ENCODE peak calls at places on chromosomes 12 and 14, in nine cellular contexts. O is stomach, Y is suprapubic skin, G is gastrocnemius medialis, F is IMR-90, J is sigmoid colon, B is A549, C is uterus, H is body of pancreas. A is an unnamed sample.

GRCh38 chr14:43687866-43688265 is 819.2 kb downstream of the FSCB start:
- DNase-seq in O (no peak), Y (no peak), G (no peak), F (peak), J (no peak), B (no peak), C (no peak), H (no peak), A (no peak)

GRCh38 chr14:89327771-89328212 is 89.2 kb downstream of the FOXN3 start:
- DNase-seq in O (no peak), Y (no peak), G (no peak), F (peak), J (no peak), B (no peak), C (no peak), H (no peak), A (no peak)

GRCh38 chr12:32091696-32092095 is 15.0 kb upstream of the BICD1 start:
- DNase-seq in O (no peak), Y (no peak), G (no peak), F (no peak), J (no peak), B (no peak), C (no peak), H (no peak), A (no peak)

GRCh38 chr14:91140672-91141071 is 26.8 kb downstream of the DGLUCY start:
- DNase-seq in O (peak), Y (no peak), G (no peak), F (no peak), J (no peak), B (peak), C (no peak), H (no peak), A (no peak)

GRCh38 chr12:66693901-66694513 is 15.1 kb upstream of the GRIP1 start:
- DNase-seq in O (no peak), Y (no peak), G (no peak), F (peak), J (no peak), B (peak), C (no peak), H (peak), A (no peak)

GRCh38 chr12:131988054-131988796 is 38.5 kb downstream of the EP400 start:
- DNase-seq in O (no peak), Y (peak), G (no peak), F (no peak), J (no peak), B (no peak), C (no peak), H (no peak), A (no peak)

GRCh38 chr12:2248901-2249381 is 196.2 kb downstream of the CACNA1C start:
- DNase-seq in O (no peak), Y (no peak), G (no peak), F (peak), J (no peak), B (no peak), C (no peak), H (no peak), A (no peak)

GRCh38 chr12:3487027-3487426 is 4.0 kb upstream of the PRMT8 start:
- DNase-seq in O (no peak), Y (no peak), G (no peak), F (no peak), J (no peak), B (no peak), C (no peak), H (no peak), A (no peak)

GRCh38 chr12:106247731-106248176 is at the start of gene CKAP4:
- DNase-seq in O (peak), Y (peak), G (peak), F (peak), J (peak), B (peak), C (peak), H (peak), A (peak)

GRCh38 chr12:122975790-122976647 is 975 bp downstream of the OGFOD2 start:
- DNase-seq in O (no peak), Y (no peak), G (no peak), F (no peak), J (no peak), B (no peak), C (peak), H (no peak), A (peak)

GRCh38 chr14:29028973-29029582 is 262.5 kb downstream of the FOXG1 start:
- DNase-seq in O (no peak), Y (no peak), G (no peak), F (peak), J (no peak), B (no peak), C (no peak), H (peak), A (no peak)

GRCh38 chr12:16347391-16348298 is at the start of gene MGST1:
- DNase-seq in O (peak), Y (peak), G (peak), F (peak), J (peak), B (peak), C (peak), H (peak), A (peak)

GRCh38 chr12:51907864-51908425 is 641 bp downstream of the ACVRL1 start:
- DNase-seq in O (no peak), Y (no peak), G (no peak), F (no peak), J (peak), B (no peak), C (no peak), H (no peak), A (no peak)

GRCh38 chr14:75182820-75183219 is 6.4 kb upstream of the TMED10 start:
- DNase-seq in O (no peak), Y (no peak), G (no peak), F (peak), J (no peak), B (no peak), C (no peak), H (peak), A (no peak)

GRCh38 chr12:112908548-112908947 is 1.8 kb downstream of the OAS1 start:
- DNase-seq in O (no peak), Y (no peak), G (no peak), F (no peak), J (no peak), B (no peak), C (no peak), H (no peak), A (no peak)

GRCh38 chr14:103528158-103528511 is 861 bp upstream of the TRMT61A start:
- DNase-seq in O (peak), Y (no peak), G (no peak), F (no peak), J (peak), B (no peak), C (no peak), H (no peak), A (no peak)

GRCh38 chr14:68328509-68328908 is 464.4 kb downstream of the ZFP36L1 start:
- DNase-seq in O (no peak), Y (no peak), G (no peak), F (no peak), J (no peak), B (no peak), C (no peak), H (no peak), A (no peak)

GRCh38 chr12:1769809-1770494 is 50.4 kb upstream of the LRTM2 start:
- DNase-seq in O (no peak), Y (no peak), G (no peak), F (peak), J (no peak), B (no peak), C (no peak), H (no peak), A (no peak)

GRCh38 chr12:13534645-13535398 is 338.3 kb downstream of the EMP1 start:
- DNase-seq in O (peak), Y (no peak), G (peak), F (peak), J (peak), B (peak), C (peak), H (peak), A (peak)

GRCh38 chr14:64786296-64787149 is 82.3 kb downstream of the PLEKHG3 start:
- DNase-seq in O (no peak), Y (no peak), G (no peak), F (peak), J (no peak), B (no peak), C (no peak), H (no peak), A (no peak)

GRCh38 chr14:101665478-101666078 is 95.9 kb upstream of the PPP2R5C start:
- DNase-seq in O (no peak), Y (no peak), G (no peak), F (peak), J (no peak), B (peak), C (peak), H (no peak), A (peak)

GRCh38 chr12:81261508-81262207 is 183.8 kb downstream of the ACSS3 start:
- DNase-seq in O (no peak), Y (no peak), G (no peak), F (no peak), J (no peak), B (no peak), C (no peak), H (no peak), A (no peak)

GRCh38 chr12:89225401-89225800 is 126.9 kb downstream of the DUSP6 start:
- DNase-seq in O (no peak), Y (no peak), G (no peak), F (peak), J (no peak), B (no peak), C (no peak), H (no peak), A (no peak)

DNA sequence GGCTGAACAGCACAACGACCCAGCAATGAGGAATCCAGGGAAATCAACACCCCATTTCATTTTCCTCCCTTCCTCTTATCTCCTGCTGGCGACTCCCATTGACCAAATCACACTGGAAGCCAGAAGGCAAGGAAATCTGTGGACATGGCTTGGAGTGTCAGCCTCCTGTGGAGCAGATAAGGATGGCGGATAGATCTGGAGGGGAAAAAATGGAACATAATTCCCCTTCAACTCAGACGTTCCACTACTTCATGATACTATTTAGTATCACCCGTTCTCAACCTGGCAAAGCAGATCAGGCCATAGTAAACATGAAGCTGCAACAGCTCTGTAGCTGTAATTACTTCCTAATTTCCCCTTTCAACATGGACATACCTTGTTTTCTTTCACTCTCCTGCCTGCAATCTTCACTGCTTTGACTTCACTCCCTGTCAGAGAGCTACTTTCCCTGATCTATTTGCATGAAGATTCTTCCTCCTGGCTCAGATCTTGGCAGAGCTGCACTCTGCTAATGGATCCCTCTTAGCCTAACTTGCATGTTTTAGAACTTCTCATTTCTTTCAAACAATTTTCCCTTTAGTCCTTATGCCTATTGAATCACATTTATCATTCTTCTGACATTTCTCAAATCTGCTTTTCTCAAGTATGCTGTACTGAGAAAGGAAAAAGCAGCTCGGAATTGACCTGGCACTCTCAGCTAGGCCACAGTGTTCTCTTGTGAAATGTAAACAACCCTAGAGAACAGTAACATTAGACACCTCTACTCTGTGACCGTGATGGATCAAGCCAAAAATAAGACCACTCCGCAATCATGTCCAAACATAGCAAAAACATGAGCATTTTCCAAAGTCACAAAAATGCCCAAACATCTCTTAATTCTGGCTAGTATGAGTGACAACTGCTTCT is 135.1 kb downstream of the ETNK1 start:
- DNase-seq in O (no peak), Y (no peak), G (no peak), F (no peak), J (no peak), B (no peak), C (no peak), H (no peak), A (peak)
- TF ChIP-seq POLR2A in O (no peak), Y (no peak), G (no peak), F (no peak), J (no peak), B (no peak), C (no peak), H (no peak), A (no peak)

DNA sequence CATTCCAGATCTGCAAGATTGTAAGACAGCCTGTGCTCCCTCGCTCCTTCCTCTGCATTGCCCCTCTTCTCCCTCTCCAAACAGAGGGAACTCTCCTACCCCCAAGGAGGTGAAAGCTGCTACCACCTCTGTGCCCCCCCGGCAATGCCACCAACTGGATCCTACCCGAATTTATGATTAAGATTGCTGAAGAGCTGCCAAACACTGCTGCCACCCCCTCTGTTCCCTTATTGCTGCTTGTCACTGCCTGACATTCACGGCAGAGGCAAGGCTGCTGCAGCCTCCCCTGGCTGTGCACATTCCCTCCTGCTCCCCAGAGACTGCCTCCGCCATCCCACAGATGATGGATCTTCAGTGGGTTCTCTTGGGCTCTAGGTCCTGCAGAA is 37.4 kb downstream of the DAD1 start:
- DNase-seq in O (no peak), Y (no peak), G (no peak), F (no peak), J (no peak), B (no peak), C (no peak), H (no peak), A (no peak)
- H3K27ac ChIP-seq in O (peak), Y (no peak), G (no peak), F (no peak), J (no peak), B (no peak), C (no peak), H (no peak), A (no peak)

DNA sequence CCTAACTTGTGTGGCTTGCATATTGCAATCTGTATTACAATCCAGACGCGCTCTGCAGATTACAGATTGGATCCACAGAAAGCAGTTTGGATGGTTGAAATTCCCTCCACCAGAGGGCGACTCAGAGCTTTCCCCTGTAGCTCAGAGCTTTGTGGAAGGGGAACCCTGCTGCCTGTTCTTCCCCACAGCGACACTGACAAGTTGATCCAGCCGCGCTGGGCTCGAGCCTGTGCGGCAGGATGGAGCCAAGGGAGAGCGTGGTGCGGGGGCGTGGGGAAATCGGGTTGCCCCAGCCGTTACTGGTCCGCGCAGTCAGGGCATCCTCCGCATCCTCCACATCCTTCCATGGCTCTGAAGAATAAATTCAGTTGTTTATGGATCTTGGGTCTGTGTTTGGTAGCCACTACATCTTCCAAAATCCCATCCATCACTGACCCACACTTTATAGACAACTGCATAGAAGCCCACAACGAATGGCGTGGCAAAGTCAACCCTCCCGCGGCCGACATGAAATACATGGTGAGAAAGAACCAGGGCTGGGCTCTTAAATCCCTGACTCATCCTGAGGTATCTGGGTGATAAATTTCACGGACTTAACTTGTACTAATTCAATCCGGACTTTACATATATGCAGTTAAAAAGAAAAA is at the start of gene GLIPR1L1:
- DNase-seq in O (peak), Y (peak), G (peak), F (peak), J (peak), B (peak), C (peak), H (peak), A (peak)
- TF ChIP-seq POLR2A in O (no peak), Y (no peak), G (no peak), F (no peak), J (no peak), B (no peak), C (no peak), H (no peak), A (no peak)

DNA sequence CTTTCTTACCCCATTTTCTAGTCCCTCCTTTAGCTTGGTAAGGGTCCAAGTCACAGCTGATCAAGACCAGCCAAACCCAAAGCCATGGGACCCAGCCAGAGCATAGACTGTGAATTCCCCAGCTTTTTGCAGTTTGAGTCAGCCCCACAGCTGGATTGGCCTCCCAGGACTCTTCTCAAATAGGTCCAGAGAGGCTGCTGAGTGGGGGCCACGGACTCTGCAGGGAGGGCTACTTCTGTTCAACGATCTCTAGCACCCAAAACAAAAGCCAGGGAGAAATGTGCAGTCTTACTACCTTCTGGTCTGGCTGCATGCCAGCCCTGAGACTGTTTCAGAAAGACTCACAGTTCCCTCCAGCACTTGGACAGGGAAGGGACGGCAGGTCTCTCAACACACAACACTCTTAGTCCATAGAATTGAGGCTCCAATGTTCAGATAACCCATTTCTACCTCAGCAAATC is 1.6 kb downstream of the VDR start:
- DNase-seq in O (peak), Y (no peak), G (peak), F (peak), J (peak), B (no peak), C (no peak), H (peak), A (no peak)
- H3K27ac ChIP-seq in O (peak), Y (peak), G (no peak), F (peak), J (no peak), B (peak), C (no peak), H (no peak), A (no peak)

DNA sequence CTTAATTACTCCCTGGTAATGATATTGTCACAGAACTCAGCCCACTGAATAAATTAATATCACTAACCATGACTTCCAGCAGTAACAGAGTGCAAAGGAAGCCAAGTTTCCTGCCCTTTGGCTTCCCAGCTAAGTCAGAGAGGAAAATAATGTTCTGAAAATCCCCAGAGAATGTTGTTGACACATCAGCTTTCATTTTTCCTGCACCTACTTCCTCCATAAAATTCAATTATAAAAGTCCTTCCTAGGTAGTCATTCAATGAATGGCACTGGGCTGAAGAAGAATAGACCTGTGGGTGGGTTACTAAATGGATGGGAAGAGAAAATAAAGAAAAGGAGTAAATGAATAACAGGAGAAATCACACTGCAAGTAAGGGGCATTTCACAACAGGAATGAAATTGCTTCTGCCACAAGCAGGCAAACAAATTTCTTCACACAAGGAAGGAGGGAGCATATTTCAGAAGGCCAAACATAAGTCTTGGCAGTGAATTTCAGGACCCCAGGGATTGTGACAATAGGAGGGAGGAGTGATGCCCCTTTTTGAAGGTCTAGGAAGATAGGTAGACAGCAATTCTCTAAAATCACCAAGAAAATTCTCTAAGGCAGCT is 73.2 kb upstream of the MDM1 start:
- DNase-seq in O (no peak), Y (no peak), G (no peak), F (no peak), J (no peak), B (no peak), C (no peak), H (no peak), A (no peak)
- TF ChIP-seq POLR2A in O (no peak), Y (no peak), G (no peak), F (no peak), J (no peak), B (no peak), C (no peak), H (no peak), A (no peak)

GRCh38 chr14:80959448-80960006 is 4.1 kb downstream of the TSHR start:
- DNase-seq in O (no peak), Y (no peak), G (no peak), F (no peak), J (no peak), B (no peak), C (no peak), H (no peak), A (no peak)

GRCh38 chr14:80965041-80965440 is 9.6 kb downstream of the TSHR start:
- DNase-seq in O (no peak), Y (no peak), G (no peak), F (no peak), J (no peak), B (no peak), C (no peak), H (no peak), A (no peak)
- H3K27ac ChIP-seq in O (no peak), Y (no peak), G (no peak), F (no peak), J (no peak), B (no peak), C (no peak), H (no peak), A (no peak)

DNA sequence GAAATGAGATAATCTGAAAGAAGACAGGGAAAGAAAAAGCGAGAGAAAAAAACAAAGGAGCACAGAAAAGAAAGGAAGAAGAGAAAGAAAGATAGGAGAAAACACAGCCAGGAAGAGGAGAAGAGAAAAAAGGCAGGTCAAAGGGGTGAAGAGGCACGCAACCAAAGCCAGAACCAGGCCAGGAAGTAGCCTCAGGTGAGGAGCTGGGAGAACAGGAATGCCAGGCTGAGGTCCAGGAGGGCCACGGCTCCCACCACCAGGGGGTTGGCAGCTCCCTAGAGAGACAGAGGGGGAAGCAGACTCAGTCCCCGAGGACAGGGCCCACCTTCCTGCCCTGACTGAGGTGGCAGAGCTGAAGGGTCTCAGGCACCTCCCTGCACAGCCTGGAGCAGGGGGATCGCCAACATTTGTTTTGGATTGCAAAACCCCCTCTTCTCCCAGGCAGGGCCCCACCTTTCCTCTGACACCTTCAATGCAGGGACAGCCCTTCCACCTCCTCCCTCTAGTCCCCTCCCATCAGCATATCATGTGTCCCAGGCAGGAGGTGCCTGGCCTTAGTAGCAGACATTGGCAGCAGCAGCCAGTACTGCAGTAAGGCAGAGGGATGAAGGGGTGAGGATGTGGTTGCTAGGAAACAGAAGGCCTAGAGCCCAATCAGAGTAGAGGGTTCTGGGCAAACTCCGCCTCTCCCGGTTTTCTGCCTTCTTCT is 2.0 kb upstream of the AP1G2 start:
- DNase-seq in O (no peak), Y (no peak), G (peak), F (no peak), J (peak), B (no peak), C (no peak), H (no peak), A (no peak)
- TF ChIP-seq POLR2A in O (no peak), Y (no peak), G (no peak), F (no peak), J (no peak), B (no peak), C (no peak), H (no peak), A (no peak)

GRCh38 chr14:92473947-92474535 is 39.5 kb upstream of the RIN3 start:
- DNase-seq in O (peak), Y (no peak), G (no peak), F (peak), J (no peak), B (no peak), C (no peak), H (no peak), A (no peak)
- H3K27ac ChIP-seq in O (no peak), Y (no peak), G (peak), F (peak), J (no peak), B (peak), C (no peak), H (no peak), A (no peak)